ENCODE peak calls at places on chromosomes 2 and 18, in seven cellular contexts. Z is A549, F is left ventricle myocardium inferior, X is spleen, H is GM23338, N is SK-N-SH, E is ovary. Y is an unnamed sample. For H3K4me1, the result is how much of the 10 kb centered on the place peaks cover.

GRCh38 chr18:28823506-28824182 is 646.7 kb upstream of the CDH2 start:
- DNase-seq in F (no peak), X (peak), E (no peak), Z (no peak), H (no peak), N (no peak), Y (no peak)

GRCh38 chr2:130808482-130809268 is 28.0 kb upstream of the ARHGEF4 start:
- DNase-seq in H (no peak), Z (peak), E (no peak), X (peak), N (no peak), F (no peak), Y (no peak)

GRCh38 chr2:204771693-204772092 is 226.4 kb downstream of the PARD3B start:
- DNase-seq in X (no peak), N (no peak), H (no peak), E (no peak), F (no peak), Z (no peak), Y (no peak)

GRCh38 chr2:218995972-218996644 is 2.9 kb upstream of the CRYBA2 start:
- DNase-seq in E (peak), H (peak), Z (peak), X (peak), F (peak), N (peak), Y (peak)

GRCh38 chr2:149732001-149732685 is 144.6 kb upstream of the MMADHC start:
- DNase-seq in N (no peak), H (no peak), E (no peak), X (no peak), Z (peak), F (no peak), Y (no peak)

GRCh38 chr2:231522418-231523180 is 7.6 kb downstream of the NMUR1 start:
- DNase-seq in Z (no peak), H (no peak), E (no peak), N (no peak), F (no peak), X (no peak), Y (no peak)

GRCh38 chr2:70523996-70524965 is 29.3 kb downstream of the TGFA start:
- DNase-seq in F (peak), Z (peak), N (no peak), H (peak), X (no peak), E (no peak), Y (peak)

GRCh38 chr18:78787751-78788150 is 191.9 kb upstream of the SALL3 start:
- DNase-seq in H (no peak), N (no peak), Z (no peak), X (peak), E (no peak), F (no peak), Y (no peak)

GRCh38 chr18:35137632-35138031 is 96.4 kb downstream of the MAPRE2 start:
- DNase-seq in Z (no peak), N (no peak), F (no peak), X (no peak), H (no peak), E (no peak), Y (no peak)
- H3K4me1 ChIP-seq in Z (under half), N (under half), F (half or more), X (under half), H (under half), E (under half), Y (under half)

DNA sequence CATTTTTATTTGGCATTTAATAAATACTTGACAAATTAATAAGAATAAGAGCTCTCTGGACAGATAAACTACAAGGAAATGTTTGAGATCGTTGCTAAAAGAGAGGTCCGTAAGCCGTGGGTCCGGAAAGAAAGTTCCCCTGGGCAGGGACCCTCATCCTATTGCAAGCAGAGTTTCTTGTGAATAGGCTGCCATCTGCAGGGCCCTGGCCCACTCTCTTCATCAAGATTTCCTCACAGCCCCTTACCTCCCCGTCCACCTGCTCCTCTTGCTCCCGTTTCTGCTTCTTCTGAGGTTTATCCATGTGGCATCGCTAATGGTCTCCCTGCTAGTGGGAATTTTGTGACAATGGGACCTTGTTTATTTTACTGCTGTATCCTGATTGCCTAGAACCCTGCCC is 30.1 kb upstream of the MC5R start:
- DNase-seq in N (no peak), X (no peak), H (peak), F (no peak), Z (no peak), E (no peak), Y (no peak)
- TF ChIP-seq CTCF in N (no peak), X (no peak), H (peak), F (no peak), Z (no peak), E (no peak), Y (no peak)

GRCh38 chr18:36461551-36461987 is 164.1 kb downstream of the FHOD3 start:
- DNase-seq in N (no peak), X (no peak), H (no peak), Z (no peak), F (no peak), E (no peak), Y (no peak)
- H3K27ac ChIP-seq in N (no peak), X (no peak), H (peak), Z (no peak), F (peak), E (no peak), Y (peak)

GRCh38 chr2:20425884-20426283 is 21.0 kb upstream of the RHOB start:
- DNase-seq in Z (no peak), X (no peak), H (no peak), N (no peak), E (no peak), F (no peak), Y (no peak)
- H3K4me1 ChIP-seq in Z (under half), X (under half), H (under half), N (under half), E (under half), F (half or more), Y (under half)

DNA sequence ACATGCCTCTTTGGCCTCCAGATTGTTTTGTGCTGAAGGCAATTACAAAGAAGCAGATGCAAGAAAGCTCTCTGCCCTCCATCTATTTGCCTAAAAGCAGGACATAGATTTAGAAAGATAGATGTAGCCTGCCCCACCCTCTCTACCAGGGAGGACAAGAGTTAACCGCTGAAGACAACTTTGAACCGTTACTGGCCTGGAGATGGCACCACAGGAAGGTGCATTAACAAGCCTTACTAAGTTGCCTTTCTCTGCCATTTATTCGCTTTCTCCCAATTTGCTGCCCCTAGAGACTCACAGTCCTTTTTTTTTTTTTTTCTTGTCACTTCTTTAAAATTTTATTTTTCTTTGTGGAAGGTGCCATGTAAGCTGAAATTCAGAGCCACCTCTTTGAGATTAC is 28.8 kb upstream of the RMDN2 start:
- DNase-seq in X (no peak), F (no peak), N (peak), Z (peak), H (peak), E (no peak), Y (no peak)
- TF ChIP-seq CTCF in X (no peak), F (no peak), N (peak), Z (peak), H (peak), E (no peak), Y (no peak)

GRCh38 chr18:74228312-74228711 is 63.5 kb downstream of the CYB5A start:
- DNase-seq in H (no peak), Z (no peak), X (no peak), E (no peak), N (no peak), F (no peak), Y (no peak)

GRCh38 chr18:74226666-74227065 is 65.1 kb downstream of the CYB5A start:
- DNase-seq in F (no peak), Z (no peak), H (no peak), E (no peak), N (no peak), X (no peak), Y (no peak)

GRCh38 chr18:74230922-74231714 is 60.6 kb downstream of the CYB5A start:
- DNase-seq in X (no peak), F (no peak), N (no peak), Z (no peak), H (no peak), E (no peak), Y (no peak)

GRCh38 chr18:74229005-74229404 is 62.8 kb downstream of the CYB5A start:
- DNase-seq in F (no peak), H (no peak), X (no peak), N (no peak), E (no peak), Z (no peak), Y (no peak)

DNA sequence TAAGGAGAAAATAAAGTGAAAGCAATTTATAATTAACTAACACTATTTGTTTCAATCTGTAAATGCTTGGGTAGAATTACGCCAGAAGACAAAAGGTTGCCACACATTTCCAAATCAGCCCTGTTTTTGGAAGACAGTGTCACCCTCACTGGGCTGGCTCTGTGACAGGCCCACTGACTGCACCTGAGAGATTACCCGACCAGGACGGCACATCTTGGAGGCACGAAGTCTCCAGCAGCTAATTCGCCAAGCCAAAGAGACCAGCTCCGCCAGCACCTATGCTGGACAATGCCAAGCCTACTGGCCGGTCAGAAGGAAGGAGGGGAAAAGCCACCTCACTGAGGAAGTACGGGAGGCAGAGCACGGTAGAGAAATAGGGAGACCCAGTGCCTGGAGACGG is 61.9 kb downstream of the CYB5A start:
- DNase-seq in F (no peak), E (no peak), N (no peak), H (no peak), Z (no peak), X (no peak), Y (no peak)
- H3K27ac ChIP-seq in F (no peak), E (no peak), N (no peak), H (no peak), Z (no peak), X (no peak), Y (no peak)